ENCODE peak calls at places on chromosomes 12 and 14, in six cellular contexts. F is H9; S is KBM-7; B is epithelial cell of prostate; W is stromal cell of bone marrow; C is activated CD4-positive, CD25-positive, alpha-beta regulatory T cell treated with anti-CD3 and anti-CD28 coated beads, Interleukin-2, amount 50 U/mL, for 72 hours. M is an unnamed sample.
A peak's percentile ranks its signal among the peaks of the same experiment; 100 is the strongest.

GRCh38 chr12:989751-990278 is 1.2 kb upstream of the ERC1 start:
- DNase-seq in F (no peak), W (peak; percentile 79), B (no peak), S (peak; percentile 61), C (no peak), M (peak; percentile 48)

GRCh38 chr14:54567634-54568561 is 970 bp downstream of the SAMD4A start:
- DNase-seq in B (no peak), S (peak; percentile 50), F (peak; percentile 71), C (peak; percentile 53), W (no peak), M (peak; percentile 86)

GRCh38 chr12:92829683-92830282 is 99.3 kb downstream of the EEA1 start:
- DNase-seq in C (no peak), F (no peak), B (no peak), S (no peak), W (no peak), M (no peak)

GRCh38 chr12:80912906-80913769 is 24.6 kb downstream of the LIN7A start:
- DNase-seq in F (no peak), C (no peak), W (no peak), S (no peak), B (peak; percentile 2), M (no peak)

GRCh38 chr14:32702571-32702970 is 236.1 kb upstream of the NPAS3 start:
- DNase-seq in C (peak; percentile 39), B (no peak), S (no peak), W (no peak), F (peak; percentile 73), M (no peak)

GRCh38 chr12:64679487-64679983 is 69.2 kb downstream of the RASSF3 start:
- DNase-seq in S (no peak), W (peak; percentile 85), C (peak; percentile 51), F (no peak), B (peak; percentile 82), M (peak; percentile 40)

GRCh38 chr14:77490347-77490986 is 8.1 kb downstream of the ISM2 start:
- DNase-seq in F (no peak), W (no peak), B (no peak), S (no peak), C (no peak), M (no peak)

GRCh38 chr14:52369305-52369781 is 55.2 kb downstream of the PTGER2 start:
- DNase-seq in C (no peak), S (no peak), B (no peak), W (peak; percentile 72), F (no peak), M (no peak)

GRCh38 chr12:69095765-69096477 is 143.4 kb upstream of the CPSF6 start:
- DNase-seq in W (no peak), B (no peak), S (no peak), F (no peak), C (no peak), M (no peak)

GRCh38 chr12:5248230-5248629 is 183.7 kb upstream of the NTF3 start:
- DNase-seq in S (no peak), B (no peak), W (no peak), F (no peak), C (no peak), M (no peak)

GRCh38 chr12:11807453-11807852 is 158.0 kb downstream of the ETV6 start:
- DNase-seq in B (no peak), C (no peak), F (no peak), W (no peak), S (no peak), M (no peak)

GRCh38 chr12:6229823-6230222 is 29.6 kb downstream of the CD9 start:
- DNase-seq in F (no peak), C (no peak), B (no peak), S (no peak), W (peak; percentile 95), M (no peak)

GRCh38 chr14:66496188-66496807 is 10.1 kb downstream of the CCDC196 start:
- DNase-seq in C (no peak), F (no peak), S (no peak), B (no peak), W (no peak), M (no peak)

GRCh38 chr12:122895290-122895689 is 634 bp downstream of the VPS37B start:
- DNase-seq in B (no peak), S (no peak), C (no peak), F (no peak), W (no peak), M (no peak)

GRCh38 chr12:105595440-105595839 is 264.9 kb downstream of the C12orf75 start:
- DNase-seq in F (no peak), S (no peak), B (no peak), C (no peak), W (no peak), M (no peak)